ENCODE peak calls at places on chromosomes 5 and 9, in five cellular contexts. One of them, this sample, is unnamed.

GRCh38 chr9:69582018-69582417 is 90.2 kb downstream of the APBA1 start:
- DNase-seq in sigmoid colon: no peak
- DNase-seq in activated CD8-positive, alpha-beta T cell treated with anti-CD3 and anti-CD28 coated beads for 36 hours: no peak
- DNase-seq in prostate gland: no peak
- DNase-seq in BJ: no peak
- DNase-seq in this sample: no peak

GRCh38 chr9:37963936-37964739 is 60.2 kb upstream of the SLC25A51 start:
- DNase-seq in BJ: peak; percentile 44
- DNase-seq in activated CD8-positive, alpha-beta T cell treated with anti-CD3 and anti-CD28 coated beads for 36 hours: no peak
- DNase-seq in prostate gland: peak; percentile 94
- DNase-seq in sigmoid colon: no peak
- DNase-seq in this sample: peak; percentile 89

GRCh38 chr5:173163219-173163618 is 18.9 kb downstream of the BNIP1 start:
- DNase-seq in activated CD8-positive, alpha-beta T cell treated with anti-CD3 and anti-CD28 coated beads for 36 hours: no peak
- DNase-seq in prostate gland: no peak
- DNase-seq in BJ: no peak
- DNase-seq in sigmoid colon: no peak
- DNase-seq in this sample: no peak

GRCh38 chr5:52725065-52725746 is 62.5 kb upstream of the ITGA1 start:
- DNase-seq in activated CD8-positive, alpha-beta T cell treated with anti-CD3 and anti-CD28 coated beads for 36 hours: peak; percentile 76
- DNase-seq in prostate gland: peak; percentile 6
- DNase-seq in BJ: no peak
- DNase-seq in sigmoid colon: no peak
- DNase-seq in this sample: no peak

GRCh38 chr5:56327810-56328209 is 94.7 kb upstream of the ANKRD55 start:
- DNase-seq in sigmoid colon: no peak
- DNase-seq in activated CD8-positive, alpha-beta T cell treated with anti-CD3 and anti-CD28 coated beads for 36 hours: peak; percentile 91
- DNase-seq in BJ: no peak
- DNase-seq in prostate gland: no peak
- DNase-seq in this sample: no peak

GRCh38 chr9:104984121-104984520 is 56.2 kb upstream of the ABCA1 start:
- DNase-seq in sigmoid colon: no peak
- DNase-seq in activated CD8-positive, alpha-beta T cell treated with anti-CD3 and anti-CD28 coated beads for 36 hours: no peak
- DNase-seq in BJ: no peak
- DNase-seq in prostate gland: no peak
- DNase-seq in this sample: no peak

GRCh38 chr5:178467261-178468195 is 122.7 kb downstream of the COL23A1 start:
- DNase-seq in activated CD8-positive, alpha-beta T cell treated with anti-CD3 and anti-CD28 coated beads for 36 hours: no peak
- DNase-seq in prostate gland: no peak
- DNase-seq in sigmoid colon: peak; percentile 80
- DNase-seq in BJ: peak; percentile 34
- DNase-seq in this sample: no peak

GRCh38 chr5:33240552-33240951 is 200.2 kb upstream of the TARS1 start:
- DNase-seq in BJ: no peak
- DNase-seq in prostate gland: no peak
- DNase-seq in sigmoid colon: no peak
- DNase-seq in activated CD8-positive, alpha-beta T cell treated with anti-CD3 and anti-CD28 coated beads for 36 hours: no peak
- DNase-seq in this sample: no peak

GRCh38 chr5:116013931-116014330 is 18.3 kb upstream of the ARL14EPL start:
- DNase-seq in sigmoid colon: no peak
- DNase-seq in BJ: no peak
- DNase-seq in activated CD8-positive, alpha-beta T cell treated with anti-CD3 and anti-CD28 coated beads for 36 hours: no peak
- DNase-seq in prostate gland: no peak
- DNase-seq in this sample: no peak

GRCh38 chr5:14035859-14036440 is 91.5 kb upstream of the DNAH5 start:
- DNase-seq in BJ: peak; percentile 99
- DNase-seq in sigmoid colon: no peak
- DNase-seq in activated CD8-positive, alpha-beta T cell treated with anti-CD3 and anti-CD28 coated beads for 36 hours: no peak
- DNase-seq in prostate gland: peak; percentile 59
- DNase-seq in this sample: no peak

GRCh38 chr5:150085191-150085912 is 1.0 kb downstream of the CSF1R start:
- DNase-seq in BJ: no peak
- DNase-seq in activated CD8-positive, alpha-beta T cell treated with anti-CD3 and anti-CD28 coated beads for 36 hours: no peak
- DNase-seq in prostate gland: no peak
- DNase-seq in sigmoid colon: no peak
- DNase-seq in this sample: no peak

GRCh38 chr5:444226-444625 is 1.2 kb downstream of the EXOC3 start:
- DNase-seq in BJ: no peak
- DNase-seq in prostate gland: no peak
- DNase-seq in sigmoid colon: peak; percentile 45
- DNase-seq in activated CD8-positive, alpha-beta T cell treated with anti-CD3 and anti-CD28 coated beads for 36 hours: no peak
- DNase-seq in this sample: no peak

GRCh38 chr5:36982146-36982545 is 105.6 kb downstream of the NIPBL start:
- DNase-seq in prostate gland: no peak
- DNase-seq in sigmoid colon: no peak
- DNase-seq in BJ: no peak
- DNase-seq in activated CD8-positive, alpha-beta T cell treated with anti-CD3 and anti-CD28 coated beads for 36 hours: no peak
- DNase-seq in this sample: no peak

GRCh38 chr5:57488308-57488955 is 5.8 kb upstream of the ACTBL2 start:
- DNase-seq in activated CD8-positive, alpha-beta T cell treated with anti-CD3 and anti-CD28 coated beads for 36 hours: no peak
- DNase-seq in prostate gland: no peak
- DNase-seq in sigmoid colon: no peak
- DNase-seq in BJ: peak; percentile 35
- DNase-seq in this sample: no peak

GRCh38 chr9:97109194-97109811 is 70.4 kb upstream of the CTSV start:
- DNase-seq in sigmoid colon: no peak
- DNase-seq in activated CD8-positive, alpha-beta T cell treated with anti-CD3 and anti-CD28 coated beads for 36 hours: peak; percentile 73
- DNase-seq in prostate gland: peak; percentile 37
- DNase-seq in BJ: no peak
- DNase-seq in this sample: no peak

GRCh38 chr5:166716856-166717492 is 1574.5 kb upstream of the WWC1 start:
- DNase-seq in BJ: no peak
- DNase-seq in prostate gland: no peak
- DNase-seq in sigmoid colon: no peak
- DNase-seq in activated CD8-positive, alpha-beta T cell treated with anti-CD3 and anti-CD28 coated beads for 36 hours: no peak
- DNase-seq in this sample: no peak

GRCh38 chr5:145787996-145788395 is 47.1 kb downstream of the PRELID2 start:
- DNase-seq in BJ: no peak
- DNase-seq in prostate gland: no peak
- DNase-seq in sigmoid colon: no peak
- DNase-seq in activated CD8-positive, alpha-beta T cell treated with anti-CD3 and anti-CD28 coated beads for 36 hours: no peak
- DNase-seq in this sample: no peak

GRCh38 chr5:109352024-109352423 is 57.8 kb downstream of the PJA2 start:
- DNase-seq in prostate gland: no peak
- DNase-seq in sigmoid colon: no peak
- DNase-seq in activated CD8-positive, alpha-beta T cell treated with anti-CD3 and anti-CD28 coated beads for 36 hours: no peak
- DNase-seq in BJ: no peak
- DNase-seq in this sample: no peak

GRCh38 chr9:94665606-94666005 is 26.3 kb upstream of the FBP1 start:
- DNase-seq in sigmoid colon: no peak
- DNase-seq in activated CD8-positive, alpha-beta T cell treated with anti-CD3 and anti-CD28 coated beads for 36 hours: no peak
- DNase-seq in prostate gland: no peak
- DNase-seq in BJ: no peak
- DNase-seq in this sample: no peak

GRCh38 chr5:150540042-150540441 is 32.1 kb downstream of the NDST1 start:
- DNase-seq in sigmoid colon: no peak
- DNase-seq in BJ: no peak
- DNase-seq in activated CD8-positive, alpha-beta T cell treated with anti-CD3 and anti-CD28 coated beads for 36 hours: no peak
- DNase-seq in prostate gland: no peak
- DNase-seq in this sample: no peak

GRCh38 chr5:58891072-58891970 is 308.4 kb downstream of the RAB3C start:
- DNase-seq in sigmoid colon: peak; percentile 77
- DNase-seq in activated CD8-positive, alpha-beta T cell treated with anti-CD3 and anti-CD28 coated beads for 36 hours: peak; percentile 79
- DNase-seq in BJ: peak; percentile 24
- DNase-seq in prostate gland: peak; percentile 53
- DNase-seq in this sample: no peak

GRCh38 chr5:96590796-96591195 is 71.4 kb upstream of the CAST start:
- DNase-seq in activated CD8-positive, alpha-beta T cell treated with anti-CD3 and anti-CD28 coated beads for 36 hours: no peak
- DNase-seq in BJ: no peak
- DNase-seq in sigmoid colon: no peak
- DNase-seq in prostate gland: no peak
- DNase-seq in this sample: no peak

GRCh38 chr5:76342474-76342873 is 60.6 kb upstream of the IQGAP2 start:
- DNase-seq in activated CD8-positive, alpha-beta T cell treated with anti-CD3 and anti-CD28 coated beads for 36 hours: no peak
- DNase-seq in BJ: no peak
- DNase-seq in prostate gland: no peak
- DNase-seq in sigmoid colon: no peak
- DNase-seq in this sample: no peak

GRCh38 chr5:76332620-76333170 is 70.4 kb upstream of the IQGAP2 start:
- DNase-seq in sigmoid colon: no peak
- DNase-seq in activated CD8-positive, alpha-beta T cell treated with anti-CD3 and anti-CD28 coated beads for 36 hours: no peak
- DNase-seq in BJ: no peak
- DNase-seq in prostate gland: no peak
- DNase-seq in this sample: no peak

GRCh38 chr5:76332102-76332501 is 71.0 kb upstream of the IQGAP2 start:
- DNase-seq in prostate gland: no peak
- DNase-seq in sigmoid colon: no peak
- DNase-seq in activated CD8-positive, alpha-beta T cell treated with anti-CD3 and anti-CD28 coated beads for 36 hours: no peak
- DNase-seq in BJ: no peak
- DNase-seq in this sample: no peak

GRCh38 chr5:76341935-76342334 is 61.1 kb upstream of the IQGAP2 start:
- DNase-seq in BJ: no peak
- DNase-seq in activated CD8-positive, alpha-beta T cell treated with anti-CD3 and anti-CD28 coated beads for 36 hours: no peak
- DNase-seq in prostate gland: peak; percentile 14
- DNase-seq in sigmoid colon: no peak
- DNase-seq in this sample: no peak

GRCh38 chr5:76337949-76338589 is 65.0 kb upstream of the IQGAP2 start:
- DNase-seq in prostate gland: peak; percentile 70
- DNase-seq in activated CD8-positive, alpha-beta T cell treated with anti-CD3 and anti-CD28 coated beads for 36 hours: peak; percentile 46
- DNase-seq in BJ: no peak
- DNase-seq in sigmoid colon: no peak
- DNase-seq in this sample: no peak
- TF ChIP-seq CTCF in prostate gland: no peak
- TF ChIP-seq CTCF in activated CD8-positive, alpha-beta T cell treated with anti-CD3 and anti-CD28 coated beads for 36 hours: peak; percentile 35
- TF ChIP-seq CTCF in BJ: peak; percentile 10
- TF ChIP-seq CTCF in sigmoid colon: peak; percentile 40
- TF ChIP-seq CTCF in this sample: peak; percentile 81

DNA sequence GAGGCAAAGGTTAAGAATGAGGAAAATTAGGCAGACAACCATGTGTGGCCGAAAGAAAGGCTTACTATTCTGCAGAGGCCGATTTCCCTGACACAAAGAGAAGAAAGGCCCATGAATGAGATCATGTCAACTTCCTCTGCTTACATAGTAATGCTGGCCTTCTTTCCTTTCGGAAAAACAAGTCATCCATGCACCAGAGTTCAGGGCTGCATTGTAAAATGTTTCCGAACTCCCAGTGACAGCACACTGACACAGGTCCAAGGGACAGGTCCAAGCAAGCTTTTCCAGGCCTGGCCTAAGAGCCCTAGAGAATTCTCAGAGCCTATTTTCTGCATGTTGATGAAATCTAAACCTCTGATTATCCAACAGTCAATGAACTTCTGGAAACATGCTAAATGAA is 140.9 kb downstream of the ZNF608 start:
- DNase-seq in BJ: no peak
- DNase-seq in activated CD8-positive, alpha-beta T cell treated with anti-CD3 and anti-CD28 coated beads for 36 hours: no peak
- DNase-seq in prostate gland: peak; percentile 63
- DNase-seq in sigmoid colon: peak; percentile 75
- DNase-seq in this sample: no peak
- TF ChIP-seq CTCF in BJ: no peak
- TF ChIP-seq CTCF in activated CD8-positive, alpha-beta T cell treated with anti-CD3 and anti-CD28 coated beads for 36 hours: no peak
- TF ChIP-seq CTCF in prostate gland: no peak
- TF ChIP-seq CTCF in sigmoid colon: no peak
- TF ChIP-seq CTCF in this sample: no peak

DNA sequence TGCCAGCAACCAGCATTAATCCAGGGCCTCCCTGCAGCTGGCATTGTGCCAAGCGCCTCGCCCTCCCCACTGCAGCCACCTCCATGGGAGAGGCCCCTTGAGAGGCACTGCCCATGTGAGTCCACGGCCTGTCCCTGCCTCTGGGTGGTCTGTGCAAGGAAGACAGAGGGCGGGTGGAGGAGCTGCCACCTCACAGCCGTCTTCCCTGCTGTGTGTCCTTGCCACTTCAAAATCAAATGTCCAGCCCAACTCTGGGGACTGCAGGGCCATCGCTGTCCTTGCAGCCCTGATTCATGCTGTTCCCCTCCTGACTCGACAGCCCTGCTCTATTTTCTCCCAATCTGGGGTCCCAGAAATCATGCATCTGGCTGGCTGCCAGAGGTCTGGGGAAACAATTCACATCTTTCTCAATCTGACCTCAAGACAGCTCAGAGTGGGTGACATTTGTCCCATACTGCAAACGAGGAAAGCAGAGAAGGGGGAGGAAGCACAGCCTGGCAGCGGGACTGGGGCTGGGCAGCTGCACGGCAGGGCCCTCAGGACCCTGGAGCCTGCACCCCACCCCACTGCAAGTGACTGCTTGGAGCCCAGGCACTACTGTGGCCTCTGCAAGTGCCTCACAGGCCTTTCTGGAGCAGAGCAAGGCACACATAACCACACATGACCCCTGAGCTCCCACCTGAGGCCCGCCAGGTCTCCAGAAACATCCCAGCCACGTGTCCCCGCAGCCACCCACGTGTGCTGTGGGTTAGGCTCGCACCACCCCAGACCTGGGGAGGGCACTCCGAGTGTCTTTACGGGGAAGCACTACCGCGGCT is 15.8 kb downstream of the BRD3OS start:
- DNase-seq in prostate gland: no peak
- DNase-seq in activated CD8-positive, alpha-beta T cell treated with anti-CD3 and anti-CD28 coated beads for 36 hours: no peak
- DNase-seq in sigmoid colon: no peak
- DNase-seq in BJ: no peak
- DNase-seq in this sample: peak; percentile 66
- TF ChIP-seq CTCF in prostate gland: no peak
- TF ChIP-seq CTCF in activated CD8-positive, alpha-beta T cell treated with anti-CD3 and anti-CD28 coated beads for 36 hours: no peak
- TF ChIP-seq CTCF in sigmoid colon: no peak
- TF ChIP-seq CTCF in BJ: no peak
- TF ChIP-seq CTCF in this sample: no peak

DNA sequence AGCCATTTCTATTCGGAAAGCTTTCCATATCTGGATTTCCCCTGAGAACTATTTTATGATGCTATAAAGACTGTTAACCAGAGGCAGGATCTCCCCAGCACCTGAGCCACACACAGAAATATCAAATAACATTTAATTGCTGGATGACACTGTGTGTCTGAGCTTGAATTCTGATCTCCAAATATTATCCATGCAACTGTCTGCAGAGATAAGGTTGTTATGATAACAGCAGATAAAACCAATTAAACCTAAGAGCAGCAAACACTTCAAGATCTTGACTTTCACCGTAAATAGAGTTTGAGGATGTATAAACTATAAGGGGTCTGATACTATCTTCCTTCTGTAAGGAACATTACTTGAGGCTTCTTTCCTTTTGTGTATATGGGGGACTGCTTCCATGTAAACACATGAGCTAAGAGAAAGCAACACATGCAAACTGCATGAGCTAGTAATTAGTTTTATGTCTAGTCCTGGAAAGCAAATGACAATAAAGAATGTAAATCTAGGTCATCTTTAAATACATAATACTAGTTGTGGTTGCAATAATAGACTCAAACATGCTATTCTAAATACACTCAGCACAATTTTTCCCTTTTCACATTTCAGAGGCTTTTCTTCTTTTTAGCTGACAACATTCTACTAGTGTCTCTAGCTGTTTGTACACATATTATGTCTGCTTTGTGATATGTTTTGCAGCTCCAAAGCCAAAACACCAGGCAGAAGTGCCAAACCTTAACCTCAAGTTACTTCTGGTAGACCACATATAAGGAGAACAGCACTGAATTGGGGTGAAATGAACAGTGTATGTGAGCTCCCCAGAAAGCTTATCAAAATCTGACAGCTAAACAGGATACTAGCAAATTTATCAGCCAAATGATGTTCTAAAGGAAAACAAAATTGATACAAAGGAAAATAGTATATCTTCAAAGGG is 136.5 kb downstream of the EFNA5 start:
- DNase-seq in activated CD8-positive, alpha-beta T cell treated with anti-CD3 and anti-CD28 coated beads for 36 hours: no peak
- DNase-seq in BJ: no peak
- DNase-seq in prostate gland: no peak
- DNase-seq in sigmoid colon: no peak
- DNase-seq in this sample: no peak
- TF ChIP-seq CTCF in activated CD8-positive, alpha-beta T cell treated with anti-CD3 and anti-CD28 coated beads for 36 hours: no peak
- TF ChIP-seq CTCF in BJ: no peak
- TF ChIP-seq CTCF in prostate gland: no peak
- TF ChIP-seq CTCF in sigmoid colon: no peak
- TF ChIP-seq CTCF in this sample: no peak

GRCh38 chr5:111685969-111686368 is 71.0 kb downstream of the NREP start:
- DNase-seq in BJ: no peak
- DNase-seq in activated CD8-positive, alpha-beta T cell treated with anti-CD3 and anti-CD28 coated beads for 36 hours: no peak
- DNase-seq in sigmoid colon: no peak
- DNase-seq in prostate gland: no peak
- DNase-seq in this sample: no peak
- TF ChIP-seq CTCF in BJ: no peak
- TF ChIP-seq CTCF in activated CD8-positive, alpha-beta T cell treated with anti-CD3 and anti-CD28 coated beads for 36 hours: peak; percentile 29
- TF ChIP-seq CTCF in sigmoid colon: no peak
- TF ChIP-seq CTCF in prostate gland: no peak
- TF ChIP-seq CTCF in this sample: peak; percentile 38